ENCODE peak calls at places on chromosomes 5 and 9, in seven cellular contexts. One of them, this sample, is unnamed.

GRCh38 chr9:16921855-16922254 is 51.4 kb upstream of the BNC2 start:
- DNase-seq in endothelial cell: no peak
- DNase-seq in RCC 7860: peak; percentile 80
- DNase-seq in mesenchymal stem cell: no peak
- DNase-seq in activated CD8-positive, alpha-beta memory T cell treated with anti-CD3 and anti-CD28 coated beads for 24 hours: no peak
- DNase-seq in ELR: peak; percentile 46
- DNase-seq in Right ventricle myocardium inferior: no peak
- DNase-seq in this sample: no peak

GRCh38 chr5:135310328-135310989 is 88.6 kb downstream of the MACROH2A1 start:
- DNase-seq in endothelial cell: no peak
- DNase-seq in RCC 7860: no peak
- DNase-seq in mesenchymal stem cell: peak; percentile 84
- DNase-seq in activated CD8-positive, alpha-beta memory T cell treated with anti-CD3 and anti-CD28 coated beads for 24 hours: no peak
- DNase-seq in ELR: peak; percentile 91
- DNase-seq in Right ventricle myocardium inferior: no peak
- DNase-seq in this sample: no peak

GRCh38 chr5:138745268-138745667 is 8.0 kb upstream of the CTNNA1 start:
- DNase-seq in endothelial cell: no peak
- DNase-seq in RCC 7860: no peak
- DNase-seq in mesenchymal stem cell: no peak
- DNase-seq in activated CD8-positive, alpha-beta memory T cell treated with anti-CD3 and anti-CD28 coated beads for 24 hours: no peak
- DNase-seq in ELR: no peak
- DNase-seq in Right ventricle myocardium inferior: no peak
- DNase-seq in this sample: no peak

GRCh38 chr5:155091063-155091648 is 77.6 kb downstream of the KIF4B start:
- DNase-seq in endothelial cell: no peak
- DNase-seq in RCC 7860: no peak
- DNase-seq in mesenchymal stem cell: no peak
- DNase-seq in activated CD8-positive, alpha-beta memory T cell treated with anti-CD3 and anti-CD28 coated beads for 24 hours: no peak
- DNase-seq in ELR: no peak
- DNase-seq in Right ventricle myocardium inferior: no peak
- DNase-seq in this sample: no peak

GRCh38 chr9:93288891-93289883 is 105.2 kb downstream of the WNK2 start:
- DNase-seq in endothelial cell: no peak
- DNase-seq in RCC 7860: no peak
- DNase-seq in mesenchymal stem cell: peak; percentile 68
- DNase-seq in activated CD8-positive, alpha-beta memory T cell treated with anti-CD3 and anti-CD28 coated beads for 24 hours: peak; percentile 38
- DNase-seq in ELR: peak; percentile 75
- DNase-seq in Right ventricle myocardium inferior: peak; percentile 45
- DNase-seq in this sample: peak; percentile 63

GRCh38 chr9:123081824-123082223 is 48.4 kb downstream of the GPR21 start:
- DNase-seq in endothelial cell: peak; percentile 40
- DNase-seq in RCC 7860: peak; percentile 31
- DNase-seq in mesenchymal stem cell: peak; percentile 69
- DNase-seq in activated CD8-positive, alpha-beta memory T cell treated with anti-CD3 and anti-CD28 coated beads for 24 hours: no peak
- DNase-seq in ELR: peak; percentile 58
- DNase-seq in Right ventricle myocardium inferior: no peak
- DNase-seq in this sample: peak; percentile 68

GRCh38 chr9:89453452-89453851 is 44.5 kb downstream of the SEMA4D start:
- DNase-seq in endothelial cell: no peak
- DNase-seq in RCC 7860: no peak
- DNase-seq in mesenchymal stem cell: no peak
- DNase-seq in activated CD8-positive, alpha-beta memory T cell treated with anti-CD3 and anti-CD28 coated beads for 24 hours: no peak
- DNase-seq in ELR: no peak
- DNase-seq in Right ventricle myocardium inferior: no peak
- DNase-seq in this sample: no peak

GRCh38 chr9:137031904-137032639 is at the start of gene FUT7:
- DNase-seq in endothelial cell: no peak
- DNase-seq in RCC 7860: no peak
- DNase-seq in mesenchymal stem cell: no peak
- DNase-seq in activated CD8-positive, alpha-beta memory T cell treated with anti-CD3 and anti-CD28 coated beads for 24 hours: no peak
- DNase-seq in ELR: no peak
- DNase-seq in Right ventricle myocardium inferior: no peak
- DNase-seq in this sample: no peak

GRCh38 chr9:27368317-27368985 is 71.5 kb upstream of the EQTN start:
- DNase-seq in endothelial cell: no peak
- DNase-seq in RCC 7860: no peak
- DNase-seq in mesenchymal stem cell: no peak
- DNase-seq in activated CD8-positive, alpha-beta memory T cell treated with anti-CD3 and anti-CD28 coated beads for 24 hours: no peak
- DNase-seq in ELR: no peak
- DNase-seq in Right ventricle myocardium inferior: no peak
- DNase-seq in this sample: peak; percentile 71

GRCh38 chr5:6829150-6829784 is 116.0 kb downstream of the TENT4A start:
- DNase-seq in endothelial cell: no peak
- DNase-seq in RCC 7860: no peak
- DNase-seq in mesenchymal stem cell: no peak
- DNase-seq in activated CD8-positive, alpha-beta memory T cell treated with anti-CD3 and anti-CD28 coated beads for 24 hours: peak; percentile 61
- DNase-seq in ELR: no peak
- DNase-seq in Right ventricle myocardium inferior: no peak
- DNase-seq in this sample: no peak

GRCh38 chr5:170312666-170313065 is 15.1 kb upstream of the LCP2 start:
- DNase-seq in endothelial cell: no peak
- DNase-seq in RCC 7860: peak; percentile 64
- DNase-seq in mesenchymal stem cell: peak; percentile 83
- DNase-seq in activated CD8-positive, alpha-beta memory T cell treated with anti-CD3 and anti-CD28 coated beads for 24 hours: peak; percentile 80
- DNase-seq in ELR: peak; percentile 11
- DNase-seq in Right ventricle myocardium inferior: no peak
- DNase-seq in this sample: no peak

GRCh38 chr5:122673343-122673742 is 101.5 kb upstream of the SNX2 start:
- DNase-seq in endothelial cell: no peak
- DNase-seq in RCC 7860: no peak
- DNase-seq in mesenchymal stem cell: no peak
- DNase-seq in activated CD8-positive, alpha-beta memory T cell treated with anti-CD3 and anti-CD28 coated beads for 24 hours: no peak
- DNase-seq in ELR: no peak
- DNase-seq in Right ventricle myocardium inferior: peak; percentile 73
- DNase-seq in this sample: no peak

GRCh38 chr5:76384189-76384588 is 18.9 kb upstream of the IQGAP2 start:
- DNase-seq in endothelial cell: no peak
- DNase-seq in RCC 7860: no peak
- DNase-seq in mesenchymal stem cell: no peak
- DNase-seq in activated CD8-positive, alpha-beta memory T cell treated with anti-CD3 and anti-CD28 coated beads for 24 hours: no peak
- DNase-seq in ELR: no peak
- DNase-seq in Right ventricle myocardium inferior: no peak
- DNase-seq in this sample: no peak

GRCh38 chr5:68454766-68455165 is 239.2 kb downstream of the PIK3R1 start:
- DNase-seq in endothelial cell: no peak
- DNase-seq in RCC 7860: no peak
- DNase-seq in mesenchymal stem cell: no peak
- DNase-seq in activated CD8-positive, alpha-beta memory T cell treated with anti-CD3 and anti-CD28 coated beads for 24 hours: no peak
- DNase-seq in ELR: peak; percentile 35
- DNase-seq in Right ventricle myocardium inferior: no peak
- DNase-seq in this sample: no peak

This sample was measured in endodermal cell.